ENCODE peak calls at places on chromosomes 6 and 20, in nine cellular contexts. O is testis; S is AG04450; D is adrenal gland; W is heart left ventricle; V is fibroblast of lung; E is psoas muscle; F is esophagus squamous epithelium; Q is CD8-positive, alpha-beta T cell. B is an unnamed sample.

GRCh38 chr20:15362849-15363248 is 1025.4 kb upstream of the FLRT3 start:
- DNase-seq in O (no peak), S (no peak), D (no peak), W (no peak), V (no peak), E (no peak), F (no peak), Q (no peak), B (no peak)

GRCh38 chr6:29628419-29629281 is 4.3 kb downstream of the GABBR1 start:
- DNase-seq in O (peak; percentile 81), S (peak; percentile 26), D (peak; percentile 76), W (peak; percentile 84), V (peak; percentile 69), E (peak; percentile 72), F (no peak), Q (peak; percentile 60), B (peak; percentile 73)

GRCh38 chr6:6566766-6567165 is 21.8 kb upstream of the LY86 start:
- DNase-seq in O (no peak), S (no peak), D (no peak), W (no peak), V (no peak), E (no peak), F (no peak), Q (no peak), B (no peak)

GRCh38 chr6:12033770-12034169 is 21.7 kb downstream of the HIVEP1 start:
- DNase-seq in O (no peak), S (no peak), D (no peak), W (no peak), V (peak; percentile 55), E (no peak), F (no peak), Q (no peak), B (no peak)

GRCh38 chr6:4640139-4640538 is 136.1 kb upstream of the CDYL start:
- DNase-seq in O (no peak), S (peak; percentile 27), D (no peak), W (no peak), V (peak; percentile 45), E (no peak), F (no peak), Q (no peak), B (no peak)

GRCh38 chr6:143902827-143903226 is 38.6 kb downstream of the ZC2HC1B start:
- DNase-seq in O (no peak), S (no peak), D (no peak), W (no peak), V (no peak), E (no peak), F (no peak), Q (no peak), B (no peak)

GRCh38 chr20:25317351-25318075 is 69.6 kb downstream of the PYGB start:
- DNase-seq in O (peak; percentile 11), S (no peak), D (peak; percentile 21), W (peak; percentile 33), V (no peak), E (no peak), F (no peak), Q (no peak), B (peak; percentile 29)

GRCh38 chr20:61865353-61865752 is 200.3 kb downstream of the TAF4 start:
- DNase-seq in O (no peak), S (no peak), D (no peak), W (no peak), V (no peak), E (no peak), F (no peak), Q (no peak), B (no peak)

GRCh38 chr6:4108561-4109093 is 26.7 kb downstream of the ECI2 start:
- DNase-seq in O (no peak), S (no peak), D (no peak), W (no peak), V (no peak), E (no peak), F (no peak), Q (no peak), B (no peak)

GRCh38 chr20:3814928-3815495 is 5.3 kb upstream of the AP5S1 start:
- DNase-seq in O (no peak), S (no peak), D (no peak), W (no peak), V (no peak), E (no peak), F (no peak), Q (no peak), B (no peak)

GRCh38 chr20:47527004-47527800 is 25.5 kb downstream of the NCOA3 start:
- DNase-seq in O (no peak), S (no peak), D (no peak), W (no peak), V (no peak), E (no peak), F (no peak), Q (no peak), B (no peak)

GRCh38 chr20:47529840-47530239 is 28.2 kb downstream of the NCOA3 start:
- DNase-seq in O (no peak), S (no peak), D (no peak), W (no peak), V (peak; percentile 25), E (no peak), F (no peak), Q (no peak), B (no peak)

GRCh38 chr20:47521059-47521808 is 19.5 kb downstream of the NCOA3 start:
- DNase-seq in O (peak; percentile 52), S (no peak), D (no peak), W (no peak), V (no peak), E (no peak), F (no peak), Q (no peak), B (no peak)

GRCh38 chr20:47524385-47524784 is 22.7 kb downstream of the NCOA3 start:
- DNase-seq in O (no peak), S (no peak), D (no peak), W (no peak), V (no peak), E (no peak), F (no peak), Q (no peak), B (no peak)
- H3K9me3 ChIP-seq in O (no peaks in the 10 kb centered on the region), S (peaks cover 39% of the 10 kb centered on the region), D (no peaks in the 10 kb centered on the region), W (peaks cover 21% of the 10 kb centered on the region), V (no peaks in the 10 kb centered on the region), E (peaks cover 6% of the 10 kb centered on the region), F (no peaks in the 10 kb centered on the region), Q (peaks cover 12% of the 10 kb centered on the region), B (peaks cover 22% of the 10 kb centered on the region)

GRCh38 chr6:45502446-45502845 is 124.7 kb upstream of the SUPT3H start:
- DNase-seq in O (no peak), S (no peak), D (no peak), W (no peak), V (no peak), E (no peak), F (no peak), Q (no peak), B (no peak)

GRCh38 chr6:45505470-45505869 is 127.7 kb upstream of the SUPT3H start:
- DNase-seq in O (no peak), S (no peak), D (no peak), W (no peak), V (no peak), E (no peak), F (no peak), Q (no peak), B (no peak)

GRCh38 chr6:45498620-45499019 is 120.9 kb upstream of the SUPT3H start:
- DNase-seq in O (no peak), S (no peak), D (no peak), W (no peak), V (peak; percentile 54), E (no peak), F (no peak), Q (no peak), B (no peak)

GRCh38 chr6:45504947-45505346 is 127.2 kb upstream of the SUPT3H start:
- DNase-seq in O (no peak), S (peak; percentile 94), D (no peak), W (no peak), V (peak; percentile 81), E (no peak), F (no peak), Q (no peak), B (peak; percentile 35)

GRCh38 chr6:45500924-45501816 is 123.4 kb upstream of the SUPT3H start:
- DNase-seq in O (no peak), S (no peak), D (no peak), W (no peak), V (no peak), E (no peak), F (no peak), Q (no peak), B (no peak)
- TF ChIP-seq CTCF in O (no peak), S (no peak), D (no peak), W (peak; percentile 8), V (no peak), E (no peak), F (no peak), Q (no peak), B (no peak)

DNA sequence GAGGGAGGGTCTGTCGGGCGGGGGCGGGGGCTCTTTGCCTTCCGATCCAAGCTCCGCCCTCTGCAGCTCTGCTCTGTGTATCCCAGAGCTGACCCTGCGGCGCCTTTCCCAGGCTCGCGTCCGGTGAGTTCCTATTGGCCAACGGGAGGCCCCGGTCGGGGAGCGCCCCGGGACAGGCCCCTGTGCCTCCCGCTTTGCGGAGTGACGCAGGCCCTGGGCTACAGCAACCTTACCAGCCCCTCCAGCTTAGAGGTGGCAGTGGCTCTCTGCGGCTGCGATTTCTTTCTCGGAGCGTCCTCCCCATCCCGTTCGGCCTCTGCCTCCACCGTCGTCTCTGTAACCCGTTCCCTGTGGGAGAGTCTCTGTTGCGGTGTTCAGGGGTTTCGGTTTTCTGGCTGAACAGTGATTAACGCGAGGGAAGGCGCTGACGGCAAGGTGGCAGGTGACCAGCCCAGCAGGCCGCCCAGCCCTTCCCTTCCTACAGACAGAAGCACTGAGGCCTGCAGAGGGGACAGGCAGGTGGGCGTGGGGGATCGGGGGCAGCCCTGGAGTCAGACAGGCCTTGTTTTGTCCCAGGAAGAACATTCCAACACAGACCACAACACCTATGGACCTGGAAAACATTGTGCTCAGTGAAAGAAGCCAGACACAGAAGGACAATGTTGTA is 18.1 kb upstream of the CEBPB start:
- DNase-seq in O (peak; percentile 84), S (no peak), D (peak; percentile 91), W (peak; percentile 95), V (peak; percentile 80), E (peak; percentile 88), F (no peak), Q (no peak), B (peak; percentile 96)
- H3K4me3 ChIP-seq in O (peak overlapping the region; percentile 57), S (peak overlapping the region; percentile 62), D (peak overlapping the region; percentile 60), W (peak overlapping the region; percentile 63), V (peak overlapping the region; percentile 66), E (peak overlapping the region; percentile 68), F (peak overlapping the region; percentile 42), Q (no peak overlapping the region), B (peak overlapping the region; percentile 47)

GRCh38 chr6:46972521-46972920 is 50.8 kb upstream of the ADGRF5 start:
- DNase-seq in O (no peak), S (no peak), D (no peak), W (no peak), V (peak; percentile 7), E (no peak), F (no peak), Q (no peak), B (no peak)

GRCh38 chr6:46964716-46965519 is 43.2 kb upstream of the ADGRF5 start:
- DNase-seq in O (no peak), S (no peak), D (no peak), W (no peak), V (no peak), E (no peak), F (no peak), Q (no peak), B (no peak)

GRCh38 chr6:46963626-46964025 is 41.9 kb upstream of the ADGRF5 start:
- DNase-seq in O (peak; percentile 34), S (no peak), D (no peak), W (no peak), V (no peak), E (no peak), F (no peak), Q (no peak), B (no peak)

GRCh38 chr6:46969206-46969605 is 47.5 kb upstream of the ADGRF5 start:
- DNase-seq in O (no peak), S (no peak), D (no peak), W (no peak), V (no peak), E (no peak), F (no peak), Q (no peak), B (no peak)

GRCh38 chr6:46967950-46968349 is 46.2 kb upstream of the ADGRF5 start:
- DNase-seq in O (no peak), S (no peak), D (no peak), W (no peak), V (no peak), E (no peak), F (no peak), Q (no peak), B (no peak)
- H3K9me3 ChIP-seq in O (no peaks in the 10 kb centered on the region), S (no peaks in the 10 kb centered on the region), D (no peaks in the 10 kb centered on the region), W (no peaks in the 10 kb centered on the region), V (no peaks in the 10 kb centered on the region), E (no peaks in the 10 kb centered on the region), F (no peaks in the 10 kb centered on the region), Q (no peaks in the 10 kb centered on the region), B (no peaks in the 10 kb centered on the region)

B was measured in left lung.